ENCODE peak calls at places on chromosome 17, in nine cellular contexts. B, P, Y, I, J, T, Q, O and D are unnamed samples.

GRCh38 chr17:14432058-14432457 is 131.2 kb downstream of the HS3ST3B1 start:
- DNase-seq in B (no peak), T (no peak), P (no peak), Q (no peak), Y (no peak), J (no peak), I (no peak), O (no peak), D (no peak)

GRCh38 chr17:75783803-75784472 is 668 bp upstream of the UNK start:
- DNase-seq in J (peak; percentile 14), B (no peak), Y (no peak), T (peak; percentile 55), Q (peak; percentile 52), O (no peak), I (no peak), P (no peak), D (no peak)

GRCh38 chr17:43570518-43570928 is 24.4 kb upstream of the ETV4 start:
- DNase-seq in J (no peak), T (no peak), Q (no peak), P (no peak), Y (no peak), O (no peak), I (peak; percentile 76), B (no peak), D (no peak)

GRCh38 chr17:82599674-82600661 is 48.3 kb downstream of the WDR45B start:
- DNase-seq in Y (no peak), Q (no peak), P (no peak), T (no peak), J (no peak), O (no peak), I (no peak), B (peak; percentile 54), D (no peak)

GRCh38 chr17:65408050-65408449 is 153.4 kb downstream of the AXIN2 start:
- DNase-seq in Q (no peak), T (no peak), B (no peak), I (no peak), J (no peak), O (no peak), Y (no peak), P (no peak), D (no peak)

GRCh38 chr17:80101160-80101945 is at the start of gene GAA:
- DNase-seq in Y (peak; percentile 57), B (peak; percentile 97), O (peak; percentile 91), I (peak; percentile 71), P (peak; percentile 95), T (peak; percentile 96), J (peak; percentile 91), Q (peak; percentile 91), D (peak; percentile 93)

GRCh38 chr17:8696456-8696855 is 48.2 kb downstream of the CCDC42 start:
- DNase-seq in O (no peak), P (no peak), Y (no peak), J (no peak), B (no peak), T (no peak), I (no peak), Q (no peak), D (no peak)

GRCh38 chr17:80431246-80432195 is 16.6 kb downstream of the ENDOV start:
- DNase-seq in I (no peak), B (peak; percentile 69), T (no peak), Y (no peak), J (no peak), O (no peak), Q (no peak), P (no peak), D (no peak)

GRCh38 chr17:15264542-15264941 is 584 bp downstream of the PMP22 start:
- DNase-seq in T (no peak), I (no peak), J (no peak), O (peak; percentile 89), B (peak; percentile 84), Y (no peak), P (no peak), Q (no peak), D (no peak)

GRCh38 chr17:74210191-74211140 is 2.9 kb upstream of the TTYH2 start:
- DNase-seq in Y (peak; percentile 22), T (peak; percentile 67), J (peak; percentile 82), O (peak; percentile 72), I (peak; percentile 67), P (peak; percentile 75), B (peak; percentile 86), Q (peak; percentile 82), D (peak; percentile 86)

GRCh38 chr17:8581002-8581658 is 49.4 kb downstream of the MYH10 start:
- DNase-seq in Y (no peak), T (no peak), B (no peak), J (no peak), O (no peak), P (no peak), I (no peak), Q (no peak), D (no peak)

GRCh38 chr17:15341385-15341849 is at the start of gene TEKT3:
- DNase-seq in B (peak; percentile 92), P (peak; percentile 89), J (no peak), Y (peak; percentile 5), I (peak; percentile 57), Q (peak; percentile 89), T (peak; percentile 96), O (peak; percentile 92), D (peak; percentile 91)

GRCh38 chr17:323181-323580 is 29.4 kb downstream of the RPH3AL start:
- DNase-seq in Q (no peak), Y (no peak), O (no peak), P (no peak), B (peak; percentile 13), I (no peak), T (no peak), J (no peak), D (no peak)

GRCh38 chr17:74513987-74514631 is 17.2 kb downstream of the CD300LB start:
- DNase-seq in T (peak; percentile 30), B (no peak), J (no peak), I (peak; percentile 65), Y (no peak), P (peak; percentile 44), Q (no peak), O (no peak), D (peak; percentile 54)

GRCh38 chr17:79836952-79837887 is 2.0 kb downstream of the CBX4 start:
- DNase-seq in P (no peak), Y (no peak), J (peak; percentile 52), T (peak; percentile 63), Q (no peak), I (peak; percentile 73), O (peak; percentile 87), B (peak; percentile 93), D (no peak)

GRCh38 chr17:74953129-74953687 is 17.5 kb downstream of the OTOP3 start:
- DNase-seq in B (no peak), T (no peak), O (peak; percentile 80), P (no peak), Q (no peak), Y (no peak), I (no peak), J (no peak), D (no peak)

GRCh38 chr17:34781071-34781470 is 180.2 kb downstream of the CCT6B start:
- DNase-seq in Q (no peak), J (no peak), T (no peak), Y (no peak), P (no peak), B (no peak), O (no peak), I (no peak), D (no peak)

GRCh38 chr17:53150101-53150698 is 672.5 kb upstream of the KIF2B start:
- DNase-seq in I (no peak), Y (no peak), J (no peak), P (no peak), T (peak; percentile 28), O (no peak), B (no peak), Q (no peak), D (no peak)
- TF ChIP-seq CTCF in I (no peak), Y (no peak), J (no peak), P (no peak), T (peak; percentile 53), O (no peak), B (no peak), Q (peak; percentile 33), D (peak; percentile 36)

DNA sequence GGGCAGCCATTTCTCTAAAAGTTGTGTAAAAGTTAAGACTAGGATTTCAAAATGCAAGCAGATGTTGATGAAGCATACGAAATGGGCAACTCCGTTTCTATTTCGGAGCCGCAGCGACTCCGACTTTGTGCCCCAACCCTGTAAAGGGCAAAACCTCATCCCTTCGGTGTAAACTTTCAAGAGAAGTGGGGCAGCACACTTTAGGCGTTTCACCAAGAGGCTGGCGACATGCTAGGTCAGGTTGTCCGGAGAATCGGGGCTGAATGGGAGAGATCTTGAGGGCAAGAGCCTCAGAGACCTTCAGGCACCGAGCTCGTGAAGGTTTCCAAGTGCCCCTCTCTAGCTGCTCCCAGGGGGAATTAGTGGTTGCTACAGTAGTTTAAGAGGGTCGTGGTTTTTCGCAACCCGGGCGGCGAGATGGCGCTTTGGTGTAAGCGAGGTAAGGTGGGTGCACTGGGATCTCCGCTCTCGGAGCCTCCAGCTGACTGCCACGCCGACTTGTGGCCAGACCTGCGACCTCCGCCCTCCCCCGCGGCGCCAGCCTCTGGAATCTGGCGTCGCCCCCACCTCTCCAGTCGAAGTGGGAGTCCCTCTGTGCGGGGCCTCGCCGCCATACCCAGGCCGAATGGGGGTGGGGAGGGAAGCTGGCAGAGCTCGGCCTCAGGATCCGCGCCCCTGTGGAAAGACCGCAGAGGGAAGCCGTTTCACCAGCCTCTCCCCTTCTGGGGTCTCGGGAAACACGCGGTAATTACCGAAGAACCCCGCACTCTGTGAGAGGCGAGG is 979 bp upstream of the HEXIM2 start:
- DNase-seq in Y (no peak), B (peak; percentile 89), Q (peak; percentile 76), T (peak; percentile 95), P (peak; percentile 78), I (peak; percentile 63), O (peak; percentile 81), J (peak; percentile 61), D (peak; percentile 89)
- TF ChIP-seq CTCF in Y (peak; percentile 13), B (no peak), Q (no peak), T (peak; percentile 56), P (no peak), I (no peak), O (no peak), J (peak; percentile 17), D (no peak)

DNA sequence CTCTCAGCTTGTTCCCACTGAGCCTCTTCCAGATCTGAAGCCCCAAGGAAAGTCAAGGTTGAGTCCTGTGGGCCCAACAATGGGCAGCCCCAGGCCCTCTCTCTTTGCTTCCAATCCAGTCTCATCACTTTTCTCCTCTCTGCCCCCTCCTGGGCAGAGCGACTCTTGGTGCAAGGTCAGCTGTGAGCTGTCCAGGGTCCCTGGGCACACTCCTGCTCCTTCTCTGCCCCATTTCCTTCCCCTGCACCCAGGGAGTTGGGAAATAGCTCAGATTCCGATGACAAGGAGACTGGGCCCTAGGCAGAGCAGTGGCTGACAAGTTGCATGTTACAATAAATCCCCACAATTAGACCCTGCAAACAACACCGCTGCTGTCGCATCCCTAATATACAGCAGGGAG is 16.1 kb upstream of the CRHR1 start:
- DNase-seq in T (peak; percentile 67), O (no peak), Q (no peak), Y (no peak), I (no peak), J (no peak), P (peak; percentile 30), B (no peak), D (no peak)
- TF ChIP-seq CTCF in T (peak; percentile 40), O (no peak), Q (no peak), Y (no peak), I (no peak), J (no peak), P (no peak), B (no peak), D (no peak)

DNA sequence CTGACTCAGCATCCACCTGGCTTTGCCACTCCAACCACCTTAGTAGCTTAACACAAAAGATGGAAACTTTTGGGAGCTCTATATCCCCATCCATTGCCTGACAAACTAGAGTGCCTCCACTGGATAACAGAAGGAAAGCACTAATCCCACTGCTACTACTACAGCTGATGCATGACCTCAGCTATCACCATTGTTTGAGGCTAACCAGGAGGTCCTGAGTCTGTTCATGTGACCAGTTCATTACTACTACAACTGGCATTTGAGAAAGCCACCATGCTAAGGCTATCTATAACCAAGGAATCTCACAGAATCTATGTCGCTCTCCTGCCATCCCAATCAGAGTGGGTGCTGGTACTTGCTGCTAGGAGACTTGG is 604.3 kb upstream of the CA10 start:
- DNase-seq in O (no peak), T (no peak), Q (no peak), J (no peak), P (no peak), Y (no peak), B (no peak), I (no peak), D (no peak)
- TF ChIP-seq CTCF in O (no peak), T (no peak), Q (no peak), J (no peak), P (no peak), Y (no peak), B (no peak), I (no peak), D (no peak)